ENCODE peak calls at places on chromosomes 2 and 18, in six cellular contexts. One of them, this sample, is unnamed.

GRCh38 chr2:119289093-119289492 is 65.5 kb downstream of the STEAP3 start:
- DNase-seq in OCI-LY7: no peak
- DNase-seq in GM23338: no peak
- DNase-seq in MM.1S: no peak
- DNase-seq in neural progenitor cell: no peak
- DNase-seq in HCT116: no peak
- DNase-seq in this sample: no peak

GRCh38 chr2:188378551-188378950 is 86.9 kb downstream of the GULP1 start:
- DNase-seq in OCI-LY7: no peak
- DNase-seq in GM23338: no peak
- DNase-seq in MM.1S: no peak
- DNase-seq in neural progenitor cell: no peak
- DNase-seq in HCT116: no peak
- DNase-seq in this sample: no peak

GRCh38 chr2:232981767-232982360 is 31.2 kb downstream of the NGEF start:
- DNase-seq in OCI-LY7: no peak
- DNase-seq in GM23338: no peak
- DNase-seq in MM.1S: no peak
- DNase-seq in neural progenitor cell: no peak
- DNase-seq in HCT116: no peak
- DNase-seq in this sample: no peak

GRCh38 chr18:73462092-73462491 is 594.3 kb upstream of the NETO1 start:
- DNase-seq in OCI-LY7: no peak
- DNase-seq in GM23338: no peak
- DNase-seq in MM.1S: no peak
- DNase-seq in neural progenitor cell: no peak
- DNase-seq in HCT116: no peak
- DNase-seq in this sample: no peak

GRCh38 chr18:7202119-7202680 is 28.7 kb upstream of the LRRC30 start:
- DNase-seq in OCI-LY7: no peak
- DNase-seq in GM23338: no peak
- DNase-seq in MM.1S: no peak
- DNase-seq in neural progenitor cell: no peak
- DNase-seq in HCT116: no peak
- DNase-seq in this sample: no peak

GRCh38 chr2:182379235-182379634 is 47.6 kb downstream of the PDE1A start:
- DNase-seq in OCI-LY7: no peak
- DNase-seq in GM23338: no peak
- DNase-seq in MM.1S: no peak
- DNase-seq in neural progenitor cell: no peak
- DNase-seq in HCT116: no peak
- DNase-seq in this sample: peak

GRCh38 chr2:238863231-238863630 is 15.3 kb downstream of the TWIST2 start:
- DNase-seq in OCI-LY7: no peak
- DNase-seq in GM23338: no peak
- DNase-seq in MM.1S: no peak
- DNase-seq in neural progenitor cell: no peak
- DNase-seq in HCT116: no peak
- DNase-seq in this sample: no peak

GRCh38 chr18:62339106-62339988 is 14.2 kb downstream of the TNFRSF11A start:
- DNase-seq in OCI-LY7: no peak
- DNase-seq in GM23338: peak
- DNase-seq in MM.1S: no peak
- DNase-seq in neural progenitor cell: no peak
- DNase-seq in HCT116: peak
- DNase-seq in this sample: peak

GRCh38 chr2:160752475-160753330 is 259.1 kb upstream of the RBMS1 start:
- DNase-seq in OCI-LY7: no peak
- DNase-seq in GM23338: peak
- DNase-seq in MM.1S: no peak
- DNase-seq in neural progenitor cell: no peak
- DNase-seq in HCT116: no peak
- DNase-seq in this sample: no peak

GRCh38 chr2:48203668-48204067 is 297.4 kb upstream of the FBXO11 start:
- DNase-seq in OCI-LY7: no peak
- DNase-seq in GM23338: no peak
- DNase-seq in MM.1S: no peak
- DNase-seq in neural progenitor cell: no peak
- DNase-seq in HCT116: no peak
- DNase-seq in this sample: no peak

GRCh38 chr2:156189584-156189983 is 142.9 kb downstream of the NR4A2 start:
- DNase-seq in OCI-LY7: no peak
- DNase-seq in GM23338: no peak
- DNase-seq in MM.1S: no peak
- DNase-seq in neural progenitor cell: no peak
- DNase-seq in HCT116: no peak
- DNase-seq in this sample: peak

GRCh38 chr2:15577071-15577706 is 14.5 kb upstream of the DDX1 start:
- DNase-seq in OCI-LY7: peak
- DNase-seq in GM23338: peak
- DNase-seq in MM.1S: peak
- DNase-seq in neural progenitor cell: peak
- DNase-seq in HCT116: peak
- DNase-seq in this sample: peak

GRCh38 chr2:126776701-126777619 is 121.0 kb downstream of the GYPC start:
- DNase-seq in OCI-LY7: peak
- DNase-seq in GM23338: peak
- DNase-seq in MM.1S: peak
- DNase-seq in neural progenitor cell: peak
- DNase-seq in HCT116: peak
- DNase-seq in this sample: peak

GRCh38 chr18:49565656-49566055 is 3.8 kb downstream of the LIPG start:
- DNase-seq in OCI-LY7: no peak
- DNase-seq in GM23338: no peak
- DNase-seq in MM.1S: no peak
- DNase-seq in neural progenitor cell: peak
- DNase-seq in HCT116: no peak
- DNase-seq in this sample: no peak

GRCh38 chr2:175175896-175176295 is 5.6 kb downstream of the ATP5MC3 start:
- DNase-seq in OCI-LY7: no peak
- DNase-seq in GM23338: no peak
- DNase-seq in MM.1S: no peak
- DNase-seq in neural progenitor cell: no peak
- DNase-seq in HCT116: no peak
- DNase-seq in this sample: no peak

GRCh38 chr18:5995626-5996025 is 100.3 kb upstream of the TMEM200C start:
- DNase-seq in OCI-LY7: no peak
- DNase-seq in GM23338: peak
- DNase-seq in MM.1S: no peak
- DNase-seq in neural progenitor cell: no peak
- DNase-seq in HCT116: no peak
- DNase-seq in this sample: no peak

DNA sequence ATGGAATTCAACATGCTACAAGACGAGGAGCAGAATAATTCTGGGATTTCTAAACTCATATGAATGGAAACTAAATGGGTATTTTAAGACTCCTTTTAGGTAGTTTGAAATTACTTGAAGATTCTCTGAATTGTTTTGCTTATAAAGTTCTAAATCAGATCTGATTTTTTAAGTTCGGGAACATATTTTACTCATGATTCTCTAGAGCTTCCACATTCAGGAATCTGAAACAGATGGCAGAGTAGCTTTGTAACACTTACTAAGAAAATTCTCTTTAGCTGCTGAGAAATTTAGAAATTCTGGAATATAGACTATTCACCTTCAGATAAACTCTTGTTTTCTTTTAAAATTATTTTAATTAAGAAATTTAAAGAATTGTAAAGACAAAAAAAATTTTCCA is 13.7 kb downstream of the RBBP8 start:
- DNase-seq in OCI-LY7: no peak
- DNase-seq in GM23338: no peak
- DNase-seq in MM.1S: no peak
- DNase-seq in neural progenitor cell: no peak
- DNase-seq in HCT116: no peak
- DNase-seq in this sample: no peak
- H3K4me2 ChIP-seq in OCI-LY7: no peak
- H3K4me2 ChIP-seq in GM23338: no peak
- H3K4me2 ChIP-seq in MM.1S: no peak
- H3K4me2 ChIP-seq in neural progenitor cell: no peak
- H3K4me2 ChIP-seq in HCT116: no peak
- H3K4me2 ChIP-seq in this sample: no peak

GRCh38 chr2:9770308-9771100 is 72.8 kb upstream of the TAF1B start:
- DNase-seq in OCI-LY7: peak
- DNase-seq in GM23338: peak
- DNase-seq in MM.1S: peak
- DNase-seq in neural progenitor cell: peak
- DNase-seq in HCT116: peak
- DNase-seq in this sample: peak
- TF ChIP-seq EZH2phosphoT487 in OCI-LY7: no peak
- TF ChIP-seq EZH2phosphoT487 in GM23338: no peak
- TF ChIP-seq EZH2phosphoT487 in MM.1S: no peak
- TF ChIP-seq EZH2phosphoT487 in neural progenitor cell: no peak
- TF ChIP-seq EZH2phosphoT487 in HCT116: no peak
- TF ChIP-seq EZH2phosphoT487 in this sample: no peak

GRCh38 chr18:52087140-52087539 is 252.9 kb upstream of the DCC start:
- DNase-seq in OCI-LY7: no peak
- DNase-seq in GM23338: no peak
- DNase-seq in MM.1S: no peak
- DNase-seq in neural progenitor cell: no peak
- DNase-seq in HCT116: no peak
- DNase-seq in this sample: no peak

GRCh38 chr18:52077251-52077983 is 262.6 kb upstream of the DCC start:
- DNase-seq in OCI-LY7: no peak
- DNase-seq in GM23338: no peak
- DNase-seq in MM.1S: no peak
- DNase-seq in neural progenitor cell: no peak
- DNase-seq in HCT116: no peak
- DNase-seq in this sample: no peak

DNA sequence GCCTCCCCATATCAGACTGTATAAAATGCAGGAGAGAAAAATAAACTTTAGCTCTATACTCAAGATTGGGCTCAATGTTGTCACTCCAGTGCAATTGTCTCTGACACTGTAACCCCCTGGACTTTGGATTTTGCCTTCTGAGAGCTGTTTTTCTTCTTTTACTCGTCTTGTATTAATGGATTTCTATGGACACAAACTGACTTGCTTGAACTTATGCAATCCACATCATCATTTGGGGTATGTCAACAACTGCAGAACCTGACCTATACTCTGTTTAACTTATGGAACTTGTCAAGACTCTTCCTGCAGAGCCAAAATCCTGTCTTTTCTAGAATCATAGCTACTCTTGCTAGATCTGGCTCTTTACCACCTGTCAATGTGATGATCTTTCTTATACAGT is 257.7 kb upstream of the DCC start:
- DNase-seq in OCI-LY7: no peak
- DNase-seq in GM23338: no peak
- DNase-seq in MM.1S: no peak
- DNase-seq in neural progenitor cell: no peak
- DNase-seq in HCT116: no peak
- DNase-seq in this sample: no peak
- H3K4me2 ChIP-seq in OCI-LY7: no peak
- H3K4me2 ChIP-seq in GM23338: no peak
- H3K4me2 ChIP-seq in MM.1S: no peak
- H3K4me2 ChIP-seq in neural progenitor cell: no peak
- H3K4me2 ChIP-seq in HCT116: no peak
- H3K4me2 ChIP-seq in this sample: no peak

DNA sequence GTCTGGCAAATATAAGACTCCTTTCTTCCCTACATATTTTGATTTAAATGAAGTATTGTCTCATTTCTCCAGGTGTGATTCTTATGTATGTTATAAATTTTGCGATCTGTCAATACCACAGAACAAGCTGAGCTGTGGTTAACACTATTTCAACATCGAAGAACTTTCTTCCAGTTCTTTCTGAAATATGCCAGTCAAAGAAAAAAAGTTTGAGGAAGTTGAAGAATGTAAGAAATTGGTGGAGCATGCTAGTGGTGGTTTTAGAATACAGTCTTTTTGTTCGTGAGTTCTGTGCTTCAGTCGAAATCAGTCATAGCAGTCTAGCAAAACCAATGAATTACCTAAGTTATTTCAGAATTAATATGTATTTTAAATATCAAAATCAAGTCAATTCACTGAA is 8.6 kb upstream of the COBLL1 start:
- DNase-seq in OCI-LY7: no peak
- DNase-seq in GM23338: no peak
- DNase-seq in MM.1S: no peak
- DNase-seq in neural progenitor cell: no peak
- DNase-seq in HCT116: no peak
- DNase-seq in this sample: no peak
- TF ChIP-seq EZH2phosphoT487 in OCI-LY7: no peak
- TF ChIP-seq EZH2phosphoT487 in GM23338: no peak
- TF ChIP-seq EZH2phosphoT487 in MM.1S: no peak
- TF ChIP-seq EZH2phosphoT487 in neural progenitor cell: no peak
- TF ChIP-seq EZH2phosphoT487 in HCT116: no peak
- TF ChIP-seq EZH2phosphoT487 in this sample: no peak

GRCh38 chr2:120441744-120442471 is 96.0 kb downstream of the INHBB start:
- DNase-seq in OCI-LY7: no peak
- DNase-seq in GM23338: peak
- DNase-seq in MM.1S: no peak
- DNase-seq in neural progenitor cell: peak
- DNase-seq in HCT116: no peak
- DNase-seq in this sample: peak
- H3K4me2 ChIP-seq in OCI-LY7: no peak
- H3K4me2 ChIP-seq in GM23338: peak
- H3K4me2 ChIP-seq in MM.1S: no peak
- H3K4me2 ChIP-seq in neural progenitor cell: peak
- H3K4me2 ChIP-seq in HCT116: peak
- H3K4me2 ChIP-seq in this sample: peak

DNA sequence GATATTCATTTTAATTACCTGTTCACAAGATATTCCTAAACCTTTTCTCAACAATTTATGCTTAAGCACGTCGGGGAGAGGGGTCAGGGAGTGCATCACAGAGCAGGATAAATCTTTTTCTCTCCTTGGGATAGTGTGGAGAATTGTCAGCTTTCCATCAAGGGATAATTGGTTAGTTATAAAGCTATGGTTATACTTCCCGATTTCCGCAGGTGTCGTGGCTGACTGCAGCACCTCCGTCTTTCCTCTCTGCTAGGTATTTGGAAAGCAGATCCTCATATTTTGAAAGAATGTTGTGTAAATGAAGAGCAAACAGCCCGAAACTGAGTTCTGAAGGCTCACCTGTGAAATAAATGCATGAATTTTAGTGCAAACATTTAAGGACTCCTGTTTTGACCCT is 778 bp downstream of the DYNC2LI1 start:
- DNase-seq in OCI-LY7: no peak
- DNase-seq in GM23338: no peak
- DNase-seq in MM.1S: no peak
- DNase-seq in neural progenitor cell: no peak
- DNase-seq in HCT116: no peak
- DNase-seq in this sample: no peak
- TF ChIP-seq EZH2phosphoT487 in OCI-LY7: no peak
- TF ChIP-seq EZH2phosphoT487 in GM23338: no peak
- TF ChIP-seq EZH2phosphoT487 in MM.1S: no peak
- TF ChIP-seq EZH2phosphoT487 in neural progenitor cell: no peak
- TF ChIP-seq EZH2phosphoT487 in HCT116: no peak
- TF ChIP-seq EZH2phosphoT487 in this sample: no peak

DNA sequence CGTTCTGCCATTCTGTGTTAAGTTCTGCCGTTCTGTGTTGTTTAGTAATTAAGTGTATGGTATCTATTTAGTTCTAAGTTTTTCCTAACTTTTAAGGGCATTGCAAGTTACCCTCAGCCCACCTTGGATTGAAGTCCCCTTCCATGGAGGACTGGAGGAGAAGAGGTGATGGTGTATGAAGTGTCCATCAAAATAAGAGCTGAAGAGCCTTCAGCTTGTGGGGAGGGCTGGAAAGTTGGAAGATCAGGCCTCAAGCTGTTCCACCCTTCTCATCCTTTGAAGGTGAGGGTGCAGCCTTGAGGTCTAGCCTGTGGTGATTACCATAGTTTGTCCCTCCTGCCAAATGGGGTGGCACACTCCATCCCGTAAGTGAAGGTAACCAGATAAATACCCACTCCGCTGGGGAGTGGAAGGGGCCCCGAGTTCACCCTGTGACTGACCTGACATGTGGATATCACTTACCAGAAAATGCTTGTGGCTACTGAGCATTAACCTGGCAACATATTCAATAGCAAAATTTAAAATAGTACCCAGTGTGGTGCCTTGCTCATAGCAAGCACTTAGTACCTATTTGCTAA is 131.4 kb downstream of the SPTBN1 start:
- DNase-seq in OCI-LY7: no peak
- DNase-seq in GM23338: no peak
- DNase-seq in MM.1S: no peak
- DNase-seq in neural progenitor cell: no peak
- DNase-seq in HCT116: no peak
- DNase-seq in this sample: no peak
- H3K4me2 ChIP-seq in OCI-LY7: no peak
- H3K4me2 ChIP-seq in GM23338: no peak
- H3K4me2 ChIP-seq in MM.1S: no peak
- H3K4me2 ChIP-seq in neural progenitor cell: no peak
- H3K4me2 ChIP-seq in HCT116: no peak
- H3K4me2 ChIP-seq in this sample: no peak